ENCODE peak calls at places on chromosomes 3 and 15, in four cellular contexts. T is stomach, M is fibroblast of lung, C is MM.1S. D is an unnamed sample. For H3K36me3, the result is how much of the 10 kb centered on the place peaks cover.

GRCh38 chr3:64792458-64792857 is 104.7 kb upstream of the ADAMTS9 start:
- DNase-seq in T (no peak), M (peak), C (no peak), D (no peak)

GRCh38 chr15:86691091-86691490 is 611.4 kb downstream of the AGBL1 start:
- DNase-seq in T (no peak), M (peak), C (no peak), D (no peak)

GRCh38 chr15:49460411-49460941 is 37.4 kb downstream of the FGF7 start:
- DNase-seq in T (no peak), M (no peak), C (no peak), D (no peak)

GRCh38 chr3:14488286-14489036 is 51.7 kb downstream of the GRIP2 start:
- DNase-seq in T (no peak), M (no peak), C (no peak), D (no peak)

GRCh38 chr3:172043766-172044165 is 4.4 kb downstream of the FNDC3B start:
- DNase-seq in T (no peak), M (no peak), C (no peak), D (no peak)

GRCh38 chr15:39623550-39623931 is 42.7 kb downstream of the THBS1 start:
- DNase-seq in T (no peak), M (no peak), C (peak), D (no peak)

GRCh38 chr3:184230081-184230602 is 757 bp downstream of the VWA5B2 start:
- DNase-seq in T (peak), M (no peak), C (no peak), D (no peak)

GRCh38 chr15:92595506-92596337 is 59.9 kb downstream of the FAM174B start:
- DNase-seq in T (no peak), M (no peak), C (no peak), D (no peak)

GRCh38 chr15:89575656-89576416 is 567 bp downstream of the TICRR start:
- DNase-seq in T (no peak), M (peak), C (peak), D (no peak)

GRCh38 chr3:143001034-143001368 is 369 bp upstream of the U2SURP start:
- DNase-seq in T (no peak), M (no peak), C (no peak), D (no peak)

DNA sequence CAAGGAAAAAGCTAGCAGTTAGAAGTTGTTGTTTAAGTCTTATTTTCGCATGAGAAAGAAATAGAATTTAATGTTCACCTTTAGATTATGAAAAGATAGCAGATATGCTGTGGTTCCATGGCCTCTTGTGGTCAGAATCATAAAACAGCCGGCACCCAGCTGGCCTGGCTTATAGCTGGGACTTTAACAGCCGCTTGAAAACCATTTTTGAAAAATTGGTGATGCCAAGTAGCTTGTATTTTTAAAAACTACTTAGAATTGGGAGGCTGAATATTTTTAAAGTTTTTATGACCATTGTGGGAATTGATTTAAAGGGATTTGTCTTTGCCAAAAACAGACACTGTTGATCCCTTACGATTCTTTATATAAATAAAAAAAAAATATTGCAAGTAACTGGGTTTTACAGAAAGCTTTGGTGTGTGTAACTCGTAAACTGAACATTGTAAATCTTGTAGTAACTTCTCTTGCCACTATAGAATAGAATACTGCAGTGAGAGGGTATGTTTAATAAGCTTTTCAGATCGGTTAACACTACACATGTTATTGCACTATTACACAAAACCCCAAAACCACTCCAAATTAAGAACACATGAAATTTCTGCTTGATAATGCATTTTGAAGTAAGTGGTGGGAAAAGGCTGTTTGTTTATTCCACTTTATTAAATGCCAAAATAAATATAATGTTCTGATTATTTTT is 6.6 kb downstream of the ARRDC4 start:
- DNase-seq in T (no peak), M (no peak), C (no peak), D (no peak)
- H3K36me3 ChIP-seq in T (under half), M (under half), C (under half), D (under half)

GRCh38 chr15:82835391-82835917 is 26.0 kb downstream of the WHAMM start:
- DNase-seq in T (no peak), M (no peak), C (no peak), D (no peak)

GRCh38 chr15:82830427-82831173 is 21.2 kb downstream of the WHAMM start:
- DNase-seq in T (no peak), M (no peak), C (no peak), D (no peak)

GRCh38 chr15:82832601-82833209 is 23.3 kb downstream of the WHAMM start:
- DNase-seq in T (no peak), M (peak), C (no peak), D (peak)

GRCh38 chr15:82831894-82832600 is 22.6 kb downstream of the WHAMM start:
- DNase-seq in T (no peak), M (no peak), C (no peak), D (no peak)

DNA sequence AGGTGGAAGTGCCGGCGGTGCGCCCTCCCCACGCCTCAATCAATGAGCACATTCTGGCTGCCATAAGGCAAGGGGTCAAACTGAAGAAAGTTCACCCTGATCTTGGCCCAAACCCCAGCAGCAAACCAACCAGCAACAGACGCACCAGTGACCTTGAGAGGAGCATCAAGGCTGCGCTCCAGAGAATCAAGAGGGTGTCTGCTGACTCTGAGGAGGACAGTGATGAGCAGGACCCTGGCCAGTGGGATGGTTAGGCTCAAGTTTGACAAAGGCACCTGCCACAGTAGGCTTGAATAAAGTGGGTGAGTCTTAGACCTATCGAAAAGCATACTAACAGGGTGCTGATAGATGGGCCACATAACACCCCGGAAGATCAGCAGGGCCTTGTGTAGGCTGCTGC is 23.9 kb downstream of the WHAMM start:
- DNase-seq in T (no peak), M (no peak), C (no peak), D (no peak)
- H3K36me3 ChIP-seq in T (half or more), M (under half), C (under half), D (half or more)

GRCh38 chr3:45742432-45743089 is 53.4 kb downstream of the SACM1L start:
- DNase-seq in T (no peak), M (no peak), C (no peak), D (no peak)
- H3K36me3 ChIP-seq in T (half or more), M (under half), C (under half), D (half or more)

GRCh38 chr3:33826688-33827087 is 28.3 kb downstream of the PDCD6IP start:
- DNase-seq in T (no peak), M (peak), C (no peak), D (no peak)
- H3K36me3 ChIP-seq in T (half or more), M (under half), C (under half), D (under half)

GRCh38 chr15:75420698-75421097 is 30.8 kb downstream of the SIN3A start:
- DNase-seq in T (no peak), M (peak), C (no peak), D (no peak)
- H3K36me3 ChIP-seq in T (half or more), M (under half), C (under half), D (under half)